ENCODE peak calls at places on chromosomes 4 and X, in five cellular contexts. H is MCF 10A, N is brain microvascular endothelial cell, A is osteocyte, V is GM06990. S is an unnamed sample.

GRCh38 chr4:84952004-84952403 is 14.5 kb downstream of the WDFY3 start:
- DNase-seq in H (peak; percentile 93), V (no peak), N (peak; percentile 51), A (no peak), S (no peak)

GRCh38 chrX:71871367-71871766 is 39.3 kb upstream of the NHSL2 start:
- DNase-seq in A (no peak), N (peak; percentile 12), V (no peak), H (peak; percentile 65), S (no peak)

GRCh38 chr4:154049457-154050181 is 260.7 kb upstream of the SFRP2 start:
- DNase-seq in V (no peak), A (no peak), N (peak; percentile 28), H (peak; percentile 64), S (no peak)

GRCh38 chr4:1745165-1745564 is 23.8 kb downstream of the TACC3 start:
- DNase-seq in V (no peak), H (no peak), A (no peak), N (no peak), S (no peak)

GRCh38 chr4:55296076-55296475 is 50.0 kb upstream of the SRD5A3 start:
- DNase-seq in H (no peak), A (no peak), V (no peak), N (no peak), S (no peak)

GRCh38 chr4:78543424-78544238 is 7.9 kb upstream of the ANXA3 start:
- DNase-seq in A (no peak), V (no peak), H (no peak), N (no peak), S (no peak)

GRCh38 chr4:507745-508512 is 8.9 kb downstream of the PIGG start:
- DNase-seq in H (no peak), N (no peak), A (no peak), V (no peak), S (no peak)

GRCh38 chrX:66638591-66639500 is at the start of gene EDA2R:
- DNase-seq in A (no peak), H (peak; percentile 92), V (peak; percentile 31), N (peak; percentile 77), S (peak; percentile 70)

GRCh38 chrX:66030505-66031317 is 9.2 kb downstream of the VSIG4 start:
- DNase-seq in A (no peak), V (no peak), H (peak; percentile 50), N (peak; percentile 1), S (peak; percentile 11)

GRCh38 chr4:14434916-14435315 is 567.4 kb upstream of the CPEB2 start:
- DNase-seq in V (no peak), H (no peak), A (no peak), N (no peak), S (no peak)

GRCh38 chr4:92339671-92340070 is 35.9 kb downstream of the GRID2 start:
- DNase-seq in A (no peak), H (no peak), N (no peak), V (no peak), S (no peak)

GRCh38 chr4:168496834-168497233 is at the start of gene PALLD:
- DNase-seq in V (no peak), N (peak; percentile 80), A (no peak), H (no peak), S (no peak)

GRCh38 chr4:140038031-140038533 is 115.9 kb downstream of the MAML3 start:
- DNase-seq in N (peak; percentile 65), H (no peak), V (no peak), A (no peak), S (no peak)

GRCh38 chrX:118974908-118975671 is 672 bp downstream of the LONRF3 start:
- DNase-seq in A (no peak), V (peak; percentile 30), H (peak; percentile 41), N (no peak), S (peak; percentile 50)

GRCh38 chr4:8047837-8048678 is 108.4 kb upstream of the AFAP1 start:
- DNase-seq in A (no peak), H (no peak), V (no peak), N (no peak), S (no peak)

GRCh38 chr4:126213996-126214395 is 899.2 kb downstream of the FAT4 start:
- DNase-seq in H (peak; percentile 14), N (no peak), A (no peak), V (no peak), S (no peak)

GRCh38 chrX:115178473-115178872 is 10.7 kb upstream of the RBMXL3 start:
- DNase-seq in H (no peak), V (no peak), N (no peak), A (no peak), S (no peak)

GRCh38 chr4:4390521-4391240 is 3.8 kb downstream of the NSG1 start:
- DNase-seq in V (no peak), A (no peak), H (no peak), N (no peak), S (no peak)

GRCh38 chrX:17040711-17041110 is 94.3 kb downstream of the REPS2 start:
- DNase-seq in V (no peak), N (no peak), H (no peak), A (no peak), S (no peak)

GRCh38 chrX:66833426-66833825 is 194.5 kb upstream of the EDA2R start:
- DNase-seq in N (no peak), A (no peak), H (no peak), V (peak; percentile 0), S (peak; percentile 2)

GRCh38 chr4:15964159-15964558 is 1.2 kb upstream of the FGFBP2 start:
- DNase-seq in H (no peak), V (no peak), A (no peak), N (no peak), S (no peak)

GRCh38 chrX:129577473-129577872 is 37.4 kb downstream of the OCRL start:
- DNase-seq in H (peak; percentile 41), N (peak; percentile 87), A (no peak), V (no peak), S (no peak)

GRCh38 chr4:85243857-85244256 is 231.1 kb upstream of the ARHGAP24 start:
- DNase-seq in H (no peak), V (no peak), N (no peak), A (no peak), S (no peak)

GRCh38 chr4:169102011-169102410 is 92.0 kb upstream of the CBR4 start:
- DNase-seq in V (no peak), N (no peak), A (no peak), H (no peak), S (no peak)

GRCh38 chr4:24771241-24771640 is 24.1 kb upstream of the SOD3 start:
- DNase-seq in N (no peak), A (peak; percentile 10), H (peak; percentile 47), V (no peak), S (no peak)

GRCh38 chr4:131054489-131055019 is 1958.6 kb downstream of the C4orf33 start:
- DNase-seq in H (peak; percentile 50), V (no peak), N (no peak), A (no peak), S (no peak)
- TF ChIP-seq CTCF in H (no peak), V (no peak), N (no peak), A (no peak), S (no peak)

GRCh38 chrX:35380808-35381700 is 417.1 kb upstream of the MAGEB16 start:
- DNase-seq in A (no peak), N (no peak), V (no peak), H (peak; percentile 56), S (peak; percentile 11)
- TF ChIP-seq CTCF in A (peak; percentile 52), N (peak; percentile 64), V (peak; percentile 86), H (peak; percentile 71), S (peak; percentile 16)

GRCh38 chr4:38069271-38069760 is 109.1 kb downstream of the PTTG2 start:
- DNase-seq in A (no peak), N (no peak), V (no peak), H (peak; percentile 16), S (peak; percentile 34)

GRCh38 chr4:38072578-38072977 is 112.4 kb downstream of the PTTG2 start:
- DNase-seq in H (no peak), V (no peak), A (no peak), N (no peak), S (no peak)

GRCh38 chr4:38073596-38074234 is 113.5 kb downstream of the PTTG2 start:
- DNase-seq in N (no peak), V (no peak), H (no peak), A (no peak), S (no peak)

GRCh38 chr4:38075370-38076152 is 115.4 kb downstream of the PTTG2 start:
- DNase-seq in H (peak; percentile 75), N (peak; percentile 26), A (no peak), V (no peak), S (peak; percentile 28)

DNA sequence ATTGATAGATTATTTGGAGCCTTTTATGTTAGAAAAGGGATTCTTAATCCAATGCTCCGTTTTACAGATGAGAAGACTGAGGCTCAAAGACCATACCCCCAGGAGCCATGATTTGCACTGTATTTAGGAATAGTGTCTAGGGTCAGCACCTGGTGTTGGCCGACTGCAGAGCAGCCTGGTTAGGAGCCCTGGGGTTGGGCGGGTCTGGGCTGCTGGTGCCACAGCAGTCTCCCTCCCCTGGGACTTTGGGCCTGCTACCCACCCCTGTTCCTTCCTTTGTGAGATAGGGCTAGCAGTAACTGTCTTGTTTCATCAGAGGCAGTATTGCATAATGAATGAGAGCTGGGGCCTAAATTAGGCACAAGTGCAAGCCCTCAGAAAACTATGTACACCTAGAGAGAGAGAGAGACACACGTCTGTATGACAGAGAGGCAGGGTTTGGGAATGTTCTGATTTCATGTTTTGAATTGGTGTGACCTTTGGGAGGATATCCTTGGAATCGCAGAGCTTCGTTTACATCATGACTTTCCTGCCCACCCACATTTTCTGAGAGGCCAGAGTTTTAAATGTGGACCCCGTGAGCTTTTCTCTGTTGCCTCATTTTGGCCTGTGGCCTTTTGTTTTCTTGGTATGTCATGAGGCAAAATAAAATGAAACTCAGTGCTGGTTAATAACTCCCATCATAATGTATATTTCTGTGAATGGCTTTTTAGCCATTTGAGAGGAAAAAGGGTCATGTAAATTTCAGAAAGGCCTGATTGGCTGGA is 111.8 kb downstream of the PTTG2 start:
- DNase-seq in A (no peak), N (no peak), H (peak; percentile 47), V (no peak), S (peak; percentile 36)
- TF ChIP-seq CTCF in A (peak; percentile 7), N (no peak), H (no peak), V (no peak), S (peak; percentile 1)

DNA sequence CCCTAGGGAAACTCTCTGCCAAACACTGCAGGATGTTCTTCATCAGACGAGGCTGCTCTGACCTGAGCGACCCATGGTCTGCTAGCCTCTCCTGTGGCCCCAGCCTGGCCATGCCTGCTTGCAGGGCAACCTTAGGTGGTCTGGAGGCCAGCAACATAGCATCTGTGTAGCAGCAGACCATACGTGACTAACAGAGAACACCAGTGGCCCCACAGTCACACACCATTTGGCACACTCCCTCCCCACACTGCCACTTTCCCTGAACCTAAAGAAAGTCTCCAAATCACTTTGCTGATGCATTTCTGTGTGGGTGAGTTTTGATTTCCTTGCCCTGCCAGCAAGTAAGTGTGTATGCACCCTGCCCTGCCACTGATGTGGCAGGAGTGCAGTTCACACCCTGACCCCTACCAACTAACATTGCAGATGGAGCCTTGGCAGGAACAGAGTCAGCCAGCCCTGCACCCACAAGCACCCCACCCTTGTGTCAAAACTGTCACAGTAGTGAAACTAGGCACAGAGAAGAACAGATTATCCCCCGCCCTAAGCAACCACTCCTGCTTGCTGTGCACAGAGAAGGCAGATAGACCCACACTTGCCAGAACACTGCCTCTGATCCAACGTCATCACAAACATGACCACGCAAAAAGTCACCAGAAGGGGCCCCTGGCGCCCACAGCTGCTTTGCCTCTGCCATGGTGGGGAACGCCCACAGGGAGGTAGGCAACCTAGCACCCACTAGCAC is 249.1 kb downstream of the SPIN4 start:
- DNase-seq in V (no peak), H (no peak), N (no peak), A (no peak), S (no peak)
- TF ChIP-seq CTCF in V (no peak), H (no peak), N (no peak), A (no peak), S (no peak)

S was measured in GM20000.